ENCODE peak calls at places on chromosomes 5 and 9, in ten cellular contexts. Y is Caco-2, X is cardiac muscle cell, W is endothelial cell, C is glutamatergic neuron, D is thoracic aorta, P is astrocyte of the spinal cord, Q is heart left ventricle, H is choroid plexus epithelial cell, U is OCI-LY7. A is an unnamed sample.

GRCh38 chr5:7208911-7209310 is 187.0 kb upstream of the ADCY2 start:
- DNase-seq in Y (no peak), X (no peak), W (no peak), C (no peak), D (no peak), P (no peak), Q (no peak), H (no peak), U (no peak), A (no peak)

GRCh38 chr9:124267271-124267807 is 9.6 kb downstream of the NEK6 start:
- DNase-seq in Y (no peak), X (peak), W (peak), C (no peak), D (peak), P (peak), Q (no peak), H (peak), U (peak), A (no peak)

GRCh38 chr5:131694926-131695325 is 59.9 kb upstream of the RAPGEF6 start:
- DNase-seq in Y (no peak), X (no peak), W (no peak), C (no peak), D (no peak), P (no peak), Q (no peak), H (no peak), U (no peak), A (no peak)

GRCh38 chr9:68497629-68498028 is 43.1 kb downstream of the TMEM252 start:
- DNase-seq in Y (no peak), X (no peak), W (no peak), C (no peak), D (no peak), P (no peak), Q (no peak), H (no peak), U (no peak), A (no peak)

GRCh38 chr5:103234239-103234975 is 24.2 kb upstream of the MACIR start:
- DNase-seq in Y (no peak), X (peak), W (no peak), C (no peak), D (no peak), P (peak), Q (no peak), H (peak), U (no peak), A (no peak)

GRCh38 chr5:34657550-34657921 is 1.4 kb downstream of the RAI14 start:
- DNase-seq in Y (peak), X (peak), W (peak), C (peak), D (no peak), P (peak), Q (peak), H (peak), U (no peak), A (peak)

GRCh38 chr5:54063817-54064216 is 246.6 kb downstream of the ARL15 start:
- DNase-seq in Y (no peak), X (peak), W (no peak), C (no peak), D (no peak), P (peak), Q (no peak), H (peak), U (no peak), A (no peak)

GRCh38 chr5:72125271-72125670 is 18.0 kb downstream of the MAP1B start:
- DNase-seq in Y (no peak), X (no peak), W (no peak), C (no peak), D (no peak), P (no peak), Q (no peak), H (no peak), U (no peak), A (no peak)

GRCh38 chr5:133244242-133244641 is 192.4 kb downstream of the HSPA4 start:
- DNase-seq in Y (no peak), X (no peak), W (no peak), C (no peak), D (no peak), P (no peak), Q (no peak), H (peak), U (peak), A (no peak)

GRCh38 chr5:102453716-102454115 is 45.1 kb downstream of the SLCO6A1 start:
- DNase-seq in Y (no peak), X (peak), W (no peak), C (no peak), D (no peak), P (no peak), Q (no peak), H (peak), U (no peak), A (no peak)

GRCh38 chr5:89268460-89268859 is 385.5 kb upstream of the MEF2C start:
- DNase-seq in Y (no peak), X (no peak), W (no peak), C (no peak), D (no peak), P (no peak), Q (no peak), H (no peak), U (no peak), A (no peak)

GRCh38 chr9:112091805-112092204 is 83.3 kb downstream of the SUSD1 start:
- DNase-seq in Y (no peak), X (peak), W (no peak), C (peak), D (no peak), P (peak), Q (no peak), H (peak), U (no peak), A (no peak)

GRCh38 chr5:121693864-121694263 is 157.8 kb upstream of the FTMT start:
- DNase-seq in Y (no peak), X (peak), W (no peak), C (no peak), D (no peak), P (peak), Q (no peak), H (no peak), U (no peak), A (no peak)

GRCh38 chr9:36416870-36417269 is 16.8 kb upstream of the RNF38 start:
- DNase-seq in Y (no peak), X (no peak), W (no peak), C (no peak), D (no peak), P (no peak), Q (no peak), H (no peak), U (no peak), A (no peak)

GRCh38 chr5:4699592-4699991 is 440.5 kb upstream of the ADAMTS16 start:
- DNase-seq in Y (no peak), X (no peak), W (no peak), C (no peak), D (no peak), P (no peak), Q (no peak), H (no peak), U (no peak), A (no peak)

GRCh38 chr9:108603141-108603540 is 252.6 kb downstream of the ACTL7B start:
- DNase-seq in Y (no peak), X (no peak), W (no peak), C (no peak), D (no peak), P (no peak), Q (peak), H (no peak), U (no peak), A (no peak)

GRCh38 chr5:593511-593910 is 18.6 kb upstream of the CEP72 start:
- DNase-seq in Y (no peak), X (no peak), W (no peak), C (no peak), D (no peak), P (no peak), Q (no peak), H (no peak), U (no peak), A (no peak)

GRCh38 chr5:142167458-142167857 is 58.9 kb downstream of the NDFIP1 start:
- DNase-seq in Y (no peak), X (no peak), W (no peak), C (no peak), D (no peak), P (no peak), Q (no peak), H (peak), U (no peak), A (no peak)

GRCh38 chr9:14205463-14205862 is 108.5 kb downstream of the NFIB start:
- DNase-seq in Y (no peak), X (peak), W (no peak), C (no peak), D (no peak), P (peak), Q (no peak), H (peak), U (no peak), A (no peak)

GRCh38 chr9:546797-547223 is 294.7 kb upstream of the DMRT1 start:
- DNase-seq in Y (peak), X (peak), W (peak), C (no peak), D (no peak), P (no peak), Q (no peak), H (peak), U (peak), A (no peak)

GRCh38 chr9:78035369-78035993 is 3.9 kb upstream of the GNAQ start:
- DNase-seq in Y (peak), X (peak), W (peak), C (peak), D (no peak), P (peak), Q (peak), H (peak), U (peak), A (peak)

GRCh38 chr9:103183569-103184191 is 188.5 kb downstream of the CYLC2 start:
- DNase-seq in Y (no peak), X (no peak), W (no peak), C (no peak), D (no peak), P (no peak), Q (peak), H (no peak), U (no peak), A (no peak)

GRCh38 chr5:157252741-157253465 is 13.0 kb upstream of the CYFIP2 start:
- DNase-seq in Y (no peak), X (peak), W (no peak), C (no peak), D (no peak), P (peak), Q (no peak), H (no peak), U (peak), A (no peak)

GRCh38 chr9:105296889-105297288 is 52.4 kb downstream of the SLC44A1 start:
- DNase-seq in Y (peak), X (peak), W (no peak), C (no peak), D (no peak), P (peak), Q (no peak), H (peak), U (no peak), A (no peak)

GRCh38 chr5:68265347-68265746 is 49.8 kb downstream of the PIK3R1 start:
- DNase-seq in Y (no peak), X (no peak), W (no peak), C (no peak), D (no peak), P (no peak), Q (no peak), H (no peak), U (no peak), A (no peak)

GRCh38 chr9:95854386-95855015 is 21.0 kb upstream of the ERCC6L2 start:
- DNase-seq in Y (no peak), X (peak), W (no peak), C (no peak), D (no peak), P (peak), Q (no peak), H (peak), U (no peak), A (no peak)

GRCh38 chr9:99445377-99445891 is 223.4 kb downstream of the SEC61B start:
- DNase-seq in Y (no peak), X (peak), W (no peak), C (no peak), D (peak), P (peak), Q (peak), H (peak), U (no peak), A (no peak)

GRCh38 chr5:149645236-149645635 is 63.9 kb downstream of the ARHGEF37 start:
- DNase-seq in Y (no peak), X (no peak), W (no peak), C (no peak), D (no peak), P (no peak), Q (no peak), H (no peak), U (peak), A (no peak)

GRCh38 chr9:114430443-114430842 is 42.7 kb upstream of the AKNA start:
- DNase-seq in Y (no peak), X (no peak), W (no peak), C (no peak), D (no peak), P (no peak), Q (no peak), H (no peak), U (no peak), A (no peak)

GRCh38 chr9:133715295-133715865 is 22.8 kb downstream of the SARDH start:
- DNase-seq in Y (no peak), X (peak), W (no peak), C (peak), D (no peak), P (peak), Q (peak), H (peak), U (no peak), A (no peak)

GRCh38 chr5:41935544-41935943 is 10.5 kb downstream of the FBXO4 start:
- DNase-seq in Y (no peak), X (no peak), W (no peak), C (no peak), D (no peak), P (no peak), Q (no peak), H (no peak), U (no peak), A (no peak)

GRCh38 chr9:86598411-86599239 is 244.4 kb upstream of the TUT7 start:
- DNase-seq in Y (no peak), X (peak), W (no peak), C (no peak), D (no peak), P (no peak), Q (no peak), H (no peak), U (no peak), A (no peak)

GRCh38 chr9:21504113-21504512 is 22.0 kb upstream of the IFNE start:
- DNase-seq in Y (no peak), X (no peak), W (no peak), C (no peak), D (no peak), P (no peak), Q (no peak), H (no peak), U (no peak), A (no peak)

GRCh38 chr9:82332018-82332773 is 343.6 kb downstream of the SPATA31D1 start:
- DNase-seq in Y (peak), X (peak), W (no peak), C (no peak), D (no peak), P (peak), Q (no peak), H (peak), U (no peak), A (no peak)

DNA sequence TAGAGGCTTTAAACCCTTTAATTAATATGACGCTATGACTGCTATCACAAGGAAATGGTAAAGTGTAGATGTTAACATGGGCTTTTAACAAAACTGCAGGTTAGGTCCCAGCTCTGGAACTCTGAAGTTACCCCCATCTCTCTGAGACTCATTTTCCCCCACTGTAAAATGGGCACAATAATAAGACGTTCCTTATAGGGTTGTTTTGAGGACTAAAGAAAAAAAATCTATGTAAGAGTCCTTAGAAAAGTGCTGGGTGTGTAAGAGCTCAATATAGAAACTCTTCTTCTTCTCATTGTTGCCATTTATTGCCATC is 45.8 kb upstream of the STK32A start:
- DNase-seq in Y (no peak), X (no peak), W (no peak), C (no peak), D (no peak), P (no peak), Q (no peak), H (no peak), U (no peak), A (no peak)
- TF ChIP-seq CTCF in Y (no peak), X (no peak), W (peak), C (peak), D (no peak), P (no peak), Q (no peak), H (no peak), U (peak), A (no peak)

DNA sequence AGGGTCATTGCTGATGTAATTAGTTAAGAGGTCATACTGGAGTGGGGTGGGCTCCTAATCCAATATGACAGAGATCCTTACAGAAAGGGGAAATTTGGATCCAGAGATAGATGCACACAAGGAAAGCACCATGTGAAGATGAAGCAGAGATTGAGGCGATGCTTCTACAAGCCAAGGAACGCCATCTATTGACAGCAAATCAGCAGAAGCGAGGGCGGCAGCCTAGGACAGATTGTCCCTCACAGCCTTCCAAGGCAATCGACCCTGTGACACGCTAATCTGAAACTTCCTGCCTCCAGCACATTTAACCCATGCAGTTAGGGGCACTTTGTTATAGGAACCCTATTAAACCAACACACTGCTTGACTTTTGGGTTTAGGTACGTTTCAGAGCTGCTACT is 285.1 kb upstream of the DAP start:
- DNase-seq in Y (no peak), X (no peak), W (no peak), C (no peak), D (no peak), P (no peak), Q (no peak), H (peak), U (no peak), A (no peak)
- TF ChIP-seq CTCF in Y (no peak), X (no peak), W (no peak), C (no peak), D (no peak), P (no peak), Q (peak), H (peak), U (no peak), A (no peak)

GRCh38 chr9:4225291-4226119 is 74.4 kb downstream of the GLIS3 start:
- DNase-seq in Y (no peak), X (peak), W (no peak), C (no peak), D (no peak), P (peak), Q (no peak), H (peak), U (no peak), A (no peak)
- TF ChIP-seq CTCF in Y (no peak), X (no peak), W (no peak), C (no peak), D (no peak), P (peak), Q (no peak), H (peak), U (peak), A (no peak)

DNA sequence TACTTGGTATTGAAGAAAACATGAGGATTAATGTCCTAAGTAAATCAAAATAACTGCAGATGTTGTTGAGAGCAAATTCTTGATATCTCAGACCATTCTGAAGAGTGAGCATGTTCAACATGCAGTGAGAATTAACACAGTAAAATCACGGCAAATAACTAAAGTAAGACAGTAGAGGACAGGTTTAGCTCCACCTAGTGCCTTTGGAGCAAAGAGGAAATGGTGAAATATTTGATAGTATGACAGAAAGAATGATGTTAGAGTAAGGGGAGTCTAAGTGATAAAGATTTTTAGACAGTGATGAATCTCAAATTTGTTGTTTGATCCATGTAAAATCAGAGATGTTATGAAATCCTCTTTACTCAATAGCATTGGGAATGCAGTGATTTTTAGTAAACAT is 424.2 kb downstream of the TMEM161B start:
- DNase-seq in Y (no peak), X (no peak), W (no peak), C (no peak), D (no peak), P (no peak), Q (no peak), H (no peak), U (no peak), A (no peak)
- TF ChIP-seq CTCF in Y (no peak), X (no peak), W (no peak), C (no peak), D (no peak), P (no peak), Q (no peak), H (no peak), U (peak), A (no peak)

GRCh38 chr9:115923410-115923809 is 230.2 kb upstream of the PAPPA start:
- DNase-seq in Y (no peak), X (no peak), W (no peak), C (no peak), D (no peak), P (no peak), Q (no peak), H (peak), U (no peak), A (no peak)

GRCh38 chr9:115922441-115922840 is 231.2 kb upstream of the PAPPA start:
- DNase-seq in Y (no peak), X (peak), W (no peak), C (no peak), D (no peak), P (no peak), Q (peak), H (peak), U (no peak), A (no peak)

GRCh38 chr9:115924669-115924987 is 229.0 kb upstream of the PAPPA start:
- DNase-seq in Y (no peak), X (no peak), W (no peak), C (no peak), D (no peak), P (no peak), Q (no peak), H (no peak), U (no peak), A (no peak)

GRCh38 chr9:115925424-115925823 is 228.2 kb upstream of the PAPPA start:
- DNase-seq in Y (no peak), X (no peak), W (no peak), C (no peak), D (no peak), P (no peak), Q (no peak), H (no peak), U (no peak), A (no peak)

GRCh38 chr9:115923903-115924668 is 229.5 kb upstream of the PAPPA start:
- DNase-seq in Y (no peak), X (peak), W (no peak), C (no peak), D (no peak), P (peak), Q (peak), H (peak), U (no peak), A (no peak)
- TF ChIP-seq CTCF in Y (no peak), X (no peak), W (no peak), C (no peak), D (no peak), P (no peak), Q (no peak), H (no peak), U (no peak), A (no peak)

GRCh38 chr9:121184463-121184862 is 17.2 kb downstream of the RAB14 start:
- DNase-seq in Y (no peak), X (no peak), W (no peak), C (no peak), D (no peak), P (no peak), Q (no peak), H (no peak), U (no peak), A (no peak)

GRCh38 chr9:121183666-121184423 is 17.8 kb downstream of the RAB14 start:
- DNase-seq in Y (no peak), X (no peak), W (no peak), C (no peak), D (no peak), P (no peak), Q (no peak), H (no peak), U (no peak), A (no peak)

GRCh38 chr9:121185178-121185745 is 16.4 kb downstream of the RAB14 start:
- DNase-seq in Y (no peak), X (no peak), W (no peak), C (no peak), D (no peak), P (no peak), Q (no peak), H (no peak), U (peak), A (no peak)

GRCh38 chr9:121187681-121188305 is 13.9 kb downstream of the RAB14 start:
- DNase-seq in Y (no peak), X (peak), W (no peak), C (no peak), D (no peak), P (no peak), Q (no peak), H (peak), U (no peak), A (no peak)

DNA sequence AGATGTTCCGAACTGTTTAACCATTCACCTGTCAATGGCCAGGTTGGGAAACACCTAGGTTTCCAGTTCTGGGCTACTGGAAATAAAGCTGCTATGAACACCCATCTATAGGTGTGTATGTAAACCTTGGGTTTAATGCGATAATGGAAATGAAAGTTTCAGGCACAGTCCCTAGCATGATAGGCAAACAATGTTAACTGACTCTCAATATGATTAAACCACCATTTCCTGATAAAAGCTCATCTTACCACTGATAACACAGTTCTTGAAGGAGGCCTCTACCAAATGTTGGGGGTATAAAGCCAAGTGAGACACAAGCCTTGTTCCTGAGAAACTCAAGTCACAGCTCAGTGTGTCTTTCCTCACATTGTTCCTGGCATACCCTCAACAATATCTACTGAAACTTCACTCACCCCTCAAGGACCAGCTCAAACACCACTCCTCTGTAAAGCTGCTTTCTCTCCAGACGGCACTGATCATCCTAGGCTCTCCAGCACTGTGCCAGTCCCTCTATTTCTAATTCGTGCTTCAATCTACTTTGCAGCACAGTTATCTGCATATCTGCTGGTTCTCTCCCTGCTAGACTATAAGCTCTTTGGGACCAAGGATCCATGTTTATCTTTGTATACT is 15.8 kb downstream of the RAB14 start:
- DNase-seq in Y (no peak), X (no peak), W (no peak), C (no peak), D (no peak), P (no peak), Q (no peak), H (no peak), U (no peak), A (no peak)
- TF ChIP-seq CTCF in Y (no peak), X (no peak), W (no peak), C (no peak), D (no peak), P (no peak), Q (no peak), H (no peak), U (no peak), A (no peak)